ENCODE peak calls at places on chromosomes 3 and 15, in nine cellular contexts. K, M, V, C, I, A, F, Q and W are unnamed samples.
A peak's percentile ranks its signal among the peaks of the same experiment; 100 is the strongest.

GRCh38 chr15:34721157-34721801 is 33.5 kb downstream of the GJD2 start:
- DNase-seq in V (no peak), A (no peak), I (no peak), Q (no peak), C (no peak), M (no peak), F (no peak), K (no peak), W (no peak)

GRCh38 chr3:132187746-132188145 is 129.5 kb upstream of the ACP3 start:
- DNase-seq in I (no peak), A (no peak), C (no peak), M (no peak), F (no peak), Q (no peak), K (no peak), V (no peak), W (no peak)

GRCh38 chr15:59688383-59688887 is 685 bp downstream of the BNIP2 start:
- DNase-seq in K (peak; percentile 77), F (peak; percentile 29), V (peak; percentile 49), Q (peak; percentile 37), I (no peak), C (no peak), M (no peak), A (peak; percentile 40), W (no peak)

GRCh38 chr15:94930441-94930840 is 699.1 kb downstream of the MCTP2 start:
- DNase-seq in Q (no peak), M (no peak), K (no peak), F (no peak), I (no peak), V (no peak), A (no peak), C (no peak), W (no peak)

GRCh38 chr15:65663521-65663920 is 41.8 kb downstream of the SLC24A1 start:
- DNase-seq in C (no peak), I (no peak), A (no peak), K (no peak), M (peak; percentile 49), F (no peak), V (no peak), Q (no peak), W (no peak)

GRCh38 chr15:71275098-71275497 is 159.8 kb downstream of the THSD4 start:
- DNase-seq in M (no peak), A (peak; percentile 67), F (no peak), K (peak; percentile 92), I (no peak), C (no peak), Q (no peak), V (no peak), W (no peak)

GRCh38 chr15:51267714-51268105 is 70.7 kb downstream of the CYP19A1 start:
- DNase-seq in V (no peak), I (peak; percentile 80), C (no peak), K (no peak), A (no peak), M (no peak), Q (no peak), F (no peak), W (peak; percentile 54)

GRCh38 chr15:65106011-65106590 is 8.9 kb downstream of the UBAP1L start:
- DNase-seq in V (no peak), I (no peak), K (no peak), A (no peak), C (no peak), M (no peak), F (no peak), Q (no peak), W (peak; percentile 59)

GRCh38 chr3:170232266-170232665 is 10.0 kb downstream of the PRKCI start:
- DNase-seq in K (peak; percentile 21), I (no peak), M (no peak), V (no peak), F (no peak), A (no peak), Q (no peak), C (no peak), W (no peak)

GRCh38 chr3:195196266-195196665 is 74.7 kb downstream of the XXYLT1 start:
- DNase-seq in M (no peak), A (no peak), I (no peak), Q (no peak), V (no peak), K (peak; percentile 61), C (no peak), F (no peak), W (no peak)

GRCh38 chr3:31654998-31655397 is 122.3 kb downstream of the STT3B start:
- DNase-seq in F (no peak), M (no peak), A (no peak), Q (no peak), K (no peak), C (no peak), V (no peak), I (no peak), W (no peak)

GRCh38 chr3:45123030-45123429 is 23.1 kb downstream of the CDCP1 start:
- DNase-seq in C (no peak), I (no peak), M (no peak), A (peak; percentile 51), V (no peak), F (no peak), Q (no peak), K (peak; percentile 98), W (no peak)

GRCh38 chr3:71055602-71056001 is 527.9 kb downstream of the FOXP1 start:
- DNase-seq in A (no peak), F (no peak), K (peak; percentile 85), V (no peak), Q (no peak), C (no peak), I (no peak), M (no peak), W (no peak)

GRCh38 chr3:17983106-17983505 is 240.7 kb upstream of the TBC1D5 start:
- DNase-seq in Q (no peak), V (no peak), A (no peak), I (no peak), C (no peak), K (no peak), M (no peak), F (no peak), W (no peak)

GRCh38 chr3:20215636-20216035 is 29.6 kb upstream of the SGO1 start:
- DNase-seq in M (no peak), K (no peak), Q (no peak), I (no peak), A (no peak), C (no peak), F (no peak), V (no peak), W (no peak)

GRCh38 chr3:150922611-150923010 is 17.4 kb upstream of the MINDY4B start:
- DNase-seq in I (no peak), F (no peak), K (no peak), Q (no peak), C (no peak), V (no peak), M (no peak), A (no peak), W (no peak)

GRCh38 chr3:18302517-18302916 is 122.6 kb downstream of the SATB1 start:
- DNase-seq in I (no peak), V (no peak), F (no peak), M (no peak), Q (no peak), C (no peak), K (peak; percentile 26), A (no peak), W (no peak)

GRCh38 chr15:63588826-63589225 is 8.4 kb upstream of the FBXL22 start:
- DNase-seq in K (no peak), V (no peak), Q (no peak), I (no peak), A (no peak), C (no peak), F (no peak), M (no peak), W (no peak)

GRCh38 chr3:71825551-71826283 is 40.8 kb upstream of the PROK2 start:
- DNase-seq in Q (no peak), K (no peak), F (no peak), V (no peak), A (no peak), M (no peak), I (no peak), C (no peak), W (no peak)

GRCh38 chr3:113241292-113242033 is 30.1 kb downstream of the BOC start:
- DNase-seq in F (no peak), K (peak; percentile 22), I (no peak), A (peak; percentile 8), V (no peak), Q (no peak), M (no peak), C (no peak), W (no peak)

GRCh38 chr3:195095035-195095703 is 175.8 kb downstream of the XXYLT1 start:
- DNase-seq in V (no peak), C (no peak), Q (no peak), K (no peak), M (peak; percentile 57), A (no peak), I (peak; percentile 28), F (no peak), W (peak; percentile 26)

GRCh38 chr15:26050271-26050670 is 187.1 kb upstream of the ATP10A start:
- DNase-seq in Q (no peak), A (no peak), V (no peak), K (no peak), C (no peak), F (no peak), I (no peak), M (no peak), W (no peak)

GRCh38 chr3:159418571-159419526 is 569.8 kb upstream of the IL12A start:
- DNase-seq in V (no peak), K (peak; percentile 34), A (peak; percentile 2), M (no peak), C (no peak), I (no peak), Q (no peak), F (no peak), W (no peak)

GRCh38 chr3:180646187-180646790 is 33.0 kb downstream of the CCDC39 start:
- DNase-seq in C (no peak), M (no peak), F (no peak), K (no peak), I (no peak), V (no peak), A (no peak), Q (no peak), W (no peak)

GRCh38 chr3:186705882-186706780 is 11.0 kb upstream of the KNG1 start:
- DNase-seq in K (no peak), I (no peak), V (no peak), M (no peak), A (no peak), Q (no peak), C (no peak), F (peak; percentile 79), W (no peak)

GRCh38 chr15:71396536-71397125 is 281.4 kb downstream of the THSD4 start:
- DNase-seq in A (no peak), M (no peak), F (no peak), V (no peak), K (no peak), I (no peak), C (no peak), Q (no peak), W (no peak)

GRCh38 chr3:21920431-21920830 is 169.4 kb upstream of the ZNF385D start:
- DNase-seq in Q (no peak), I (no peak), F (no peak), V (no peak), A (no peak), K (peak; percentile 94), C (no peak), M (no peak), W (no peak)

GRCh38 chr15:82414536-82415191 is 15.0 kb upstream of the GOLGA6L9 start:
- DNase-seq in V (no peak), A (no peak), M (no peak), K (peak; percentile 48), F (no peak), C (no peak), Q (no peak), I (no peak), W (no peak)

GRCh38 chr3:32818431-32819085 is 761 bp downstream of the TRIM71 start:
- DNase-seq in F (no peak), M (peak; percentile 23), Q (no peak), C (no peak), A (no peak), K (no peak), I (peak; percentile 82), V (no peak), W (no peak)

GRCh38 chr15:31499236-31499952 is 172.8 kb downstream of the KLF13 start:
- DNase-seq in F (no peak), A (no peak), I (no peak), V (no peak), C (no peak), M (no peak), K (no peak), Q (no peak), W (no peak)

GRCh38 chr15:58095415-58095814 is 29.9 kb upstream of the ALDH1A2 start:
- DNase-seq in Q (no peak), I (no peak), A (no peak), V (no peak), F (no peak), K (no peak), M (no peak), C (no peak), W (no peak)